ENCODE peak calls at places on chromosomes 1 and 21, in seven cellular contexts. One of them, this sample, is unnamed.

GRCh38 chr21:37006243-37006520 is 320 bp upstream of the RIPPLY3 start:
- DNase-seq in GM23248: peak; percentile 6
- DNase-seq in K562: no peak
- DNase-seq in fibroblast of lung: no peak
- DNase-seq in astrocyte: no peak
- DNase-seq in IMR-90: no peak
- DNase-seq in mammary epithelial cell: no peak
- DNase-seq in this sample: no peak

GRCh38 chr1:212699104-212699838 is 369 bp downstream of the BATF3 start:
- DNase-seq in K562: peak; percentile 78
- DNase-seq in IMR-90: peak; percentile 32
- DNase-seq in GM23248: peak; percentile 81
- DNase-seq in mammary epithelial cell: no peak
- DNase-seq in astrocyte: no peak
- DNase-seq in fibroblast of lung: peak; percentile 25
- DNase-seq in this sample: peak; percentile 18

GRCh38 chr1:44303532-44303931 is 51.5 kb downstream of the ERI3 start:
- DNase-seq in astrocyte: no peak
- DNase-seq in GM23248: no peak
- DNase-seq in IMR-90: no peak
- DNase-seq in fibroblast of lung: no peak
- DNase-seq in K562: no peak
- DNase-seq in mammary epithelial cell: no peak
- DNase-seq in this sample: no peak

GRCh38 chr1:31144442-31144841 is 78.9 kb upstream of the PUM1 start:
- DNase-seq in GM23248: no peak
- DNase-seq in astrocyte: no peak
- DNase-seq in fibroblast of lung: no peak
- DNase-seq in mammary epithelial cell: no peak
- DNase-seq in IMR-90: no peak
- DNase-seq in K562: no peak
- DNase-seq in this sample: no peak

GRCh38 chr1:247386695-247387094 is 29.3 kb upstream of the NLRP3 start:
- DNase-seq in astrocyte: peak; percentile 48
- DNase-seq in GM23248: peak; percentile 72
- DNase-seq in fibroblast of lung: peak; percentile 58
- DNase-seq in K562: no peak
- DNase-seq in IMR-90: peak; percentile 73
- DNase-seq in mammary epithelial cell: peak; percentile 55
- DNase-seq in this sample: no peak

GRCh38 chr1:226444901-226445300 is 37.0 kb upstream of the PARP1 start:
- DNase-seq in K562: no peak
- DNase-seq in astrocyte: no peak
- DNase-seq in mammary epithelial cell: no peak
- DNase-seq in fibroblast of lung: no peak
- DNase-seq in GM23248: no peak
- DNase-seq in IMR-90: no peak
- DNase-seq in this sample: no peak

GRCh38 chr1:16607433-16607851 is 5.9 kb downstream of the NBPF1 start:
- DNase-seq in K562: no peak
- DNase-seq in astrocyte: no peak
- DNase-seq in IMR-90: no peak
- DNase-seq in GM23248: no peak
- DNase-seq in mammary epithelial cell: no peak
- DNase-seq in fibroblast of lung: no peak
- DNase-seq in this sample: no peak

GRCh38 chr1:197184190-197184589 is 37.7 kb upstream of the ASPM start:
- DNase-seq in mammary epithelial cell: no peak
- DNase-seq in fibroblast of lung: no peak
- DNase-seq in IMR-90: peak; percentile 19
- DNase-seq in astrocyte: no peak
- DNase-seq in K562: peak; percentile 42
- DNase-seq in GM23248: peak; percentile 32
- DNase-seq in this sample: no peak

GRCh38 chr1:184986250-184986649 is 11.9 kb upstream of the NIBAN1 start:
- DNase-seq in K562: no peak
- DNase-seq in IMR-90: peak; percentile 49
- DNase-seq in fibroblast of lung: peak; percentile 32
- DNase-seq in GM23248: peak; percentile 58
- DNase-seq in mammary epithelial cell: peak; percentile 17
- DNase-seq in astrocyte: peak; percentile 18
- DNase-seq in this sample: peak; percentile 19

GRCh38 chr1:150973826-150974579 is 632 bp downstream of the CERS2 start:
- DNase-seq in K562: no peak
- DNase-seq in IMR-90: no peak
- DNase-seq in GM23248: peak; percentile 64
- DNase-seq in mammary epithelial cell: peak; percentile 42
- DNase-seq in fibroblast of lung: peak; percentile 30
- DNase-seq in astrocyte: no peak
- DNase-seq in this sample: peak; percentile 47

GRCh38 chr1:21266119-21266774 is 24.0 kb downstream of the ECE1 start:
- DNase-seq in K562: no peak
- DNase-seq in fibroblast of lung: no peak
- DNase-seq in IMR-90: no peak
- DNase-seq in mammary epithelial cell: no peak
- DNase-seq in astrocyte: no peak
- DNase-seq in GM23248: no peak
- DNase-seq in this sample: peak; percentile 39

GRCh38 chr1:1093610-1093943 is 19.5 kb upstream of the RNF223 start:
- DNase-seq in IMR-90: no peak
- DNase-seq in K562: no peak
- DNase-seq in GM23248: no peak
- DNase-seq in mammary epithelial cell: no peak
- DNase-seq in astrocyte: no peak
- DNase-seq in fibroblast of lung: no peak
- DNase-seq in this sample: no peak

GRCh38 chr1:66623812-66624211 is 89.9 kb downstream of the SGIP1 start:
- DNase-seq in astrocyte: peak; percentile 88
- DNase-seq in fibroblast of lung: peak; percentile 89
- DNase-seq in K562: no peak
- DNase-seq in mammary epithelial cell: no peak
- DNase-seq in GM23248: peak; percentile 46
- DNase-seq in IMR-90: peak; percentile 76
- DNase-seq in this sample: peak; percentile 92

GRCh38 chr1:112911506-112911905 is 44.5 kb downstream of the SLC16A1 start:
- DNase-seq in K562: no peak
- DNase-seq in IMR-90: no peak
- DNase-seq in mammary epithelial cell: no peak
- DNase-seq in GM23248: no peak
- DNase-seq in fibroblast of lung: no peak
- DNase-seq in astrocyte: no peak
- DNase-seq in this sample: no peak

GRCh38 chr1:4636186-4636585 is 18.2 kb upstream of the AJAP1 start:
- DNase-seq in fibroblast of lung: no peak
- DNase-seq in GM23248: no peak
- DNase-seq in IMR-90: no peak
- DNase-seq in astrocyte: no peak
- DNase-seq in K562: no peak
- DNase-seq in mammary epithelial cell: no peak
- DNase-seq in this sample: no peak

GRCh38 chr21:37219766-37220432 is 47.2 kb downstream of the VPS26C start:
- DNase-seq in K562: no peak
- DNase-seq in mammary epithelial cell: no peak
- DNase-seq in astrocyte: peak; percentile 9
- DNase-seq in IMR-90: no peak
- DNase-seq in GM23248: no peak
- DNase-seq in fibroblast of lung: peak; percentile 31
- DNase-seq in this sample: no peak

GRCh38 chr1:71463144-71463543 is 382.3 kb upstream of the ZRANB2 start:
- DNase-seq in fibroblast of lung: peak; percentile 24
- DNase-seq in IMR-90: peak; percentile 30
- DNase-seq in GM23248: peak; percentile 80
- DNase-seq in K562: no peak
- DNase-seq in mammary epithelial cell: no peak
- DNase-seq in astrocyte: peak; percentile 20
- DNase-seq in this sample: no peak

GRCh38 chr1:40932004-40932403 is 47.5 kb upstream of the CTPS1 start:
- DNase-seq in GM23248: no peak
- DNase-seq in IMR-90: no peak
- DNase-seq in fibroblast of lung: no peak
- DNase-seq in K562: no peak
- DNase-seq in mammary epithelial cell: no peak
- DNase-seq in astrocyte: no peak
- DNase-seq in this sample: peak; percentile 70

GRCh38 chr1:209038735-209039134 is 544.8 kb upstream of the CAMK1G start:
- DNase-seq in mammary epithelial cell: peak; percentile 80
- DNase-seq in astrocyte: no peak
- DNase-seq in K562: no peak
- DNase-seq in IMR-90: no peak
- DNase-seq in fibroblast of lung: peak; percentile 13
- DNase-seq in GM23248: no peak
- DNase-seq in this sample: no peak

GRCh38 chr1:28973850-28974841 is 59.8 kb downstream of the EPB41 start:
- DNase-seq in GM23248: peak; percentile 68
- DNase-seq in astrocyte: no peak
- DNase-seq in K562: no peak
- DNase-seq in mammary epithelial cell: no peak
- DNase-seq in fibroblast of lung: peak; percentile 31
- DNase-seq in IMR-90: peak; percentile 60
- DNase-seq in this sample: no peak

GRCh38 chr1:18635833-18636671 is 5.4 kb downstream of the PAX7 start:
- DNase-seq in K562: no peak
- DNase-seq in mammary epithelial cell: peak; percentile 46
- DNase-seq in GM23248: peak; percentile 44
- DNase-seq in IMR-90: no peak
- DNase-seq in astrocyte: no peak
- DNase-seq in fibroblast of lung: no peak
- DNase-seq in this sample: no peak

GRCh38 chr1:21547876-21548275 is 38.7 kb downstream of the ALPL start:
- DNase-seq in IMR-90: no peak
- DNase-seq in fibroblast of lung: no peak
- DNase-seq in K562: no peak
- DNase-seq in GM23248: no peak
- DNase-seq in astrocyte: no peak
- DNase-seq in mammary epithelial cell: no peak
- DNase-seq in this sample: no peak

GRCh38 chr1:227728059-227728891 is 6.8 kb downstream of the JMJD4 start:
- DNase-seq in K562: peak; percentile 97
- DNase-seq in astrocyte: peak; percentile 44
- DNase-seq in GM23248: peak; percentile 66
- DNase-seq in IMR-90: peak; percentile 43
- DNase-seq in fibroblast of lung: peak; percentile 62
- DNase-seq in mammary epithelial cell: peak; percentile 85
- DNase-seq in this sample: peak; percentile 44

GRCh38 chr1:241485554-241485992 is 34.0 kb downstream of the FH start:
- DNase-seq in K562: peak; percentile 58
- DNase-seq in mammary epithelial cell: peak; percentile 2
- DNase-seq in fibroblast of lung: peak; percentile 14
- DNase-seq in astrocyte: no peak
- DNase-seq in GM23248: peak; percentile 32
- DNase-seq in IMR-90: peak; percentile 16
- DNase-seq in this sample: peak; percentile 44

GRCh38 chr1:58773406-58773840 is 10.4 kb downstream of the JUN start:
- DNase-seq in IMR-90: peak; percentile 84
- DNase-seq in mammary epithelial cell: no peak
- DNase-seq in K562: no peak
- DNase-seq in GM23248: peak; percentile 52
- DNase-seq in astrocyte: peak; percentile 81
- DNase-seq in fibroblast of lung: peak; percentile 86
- DNase-seq in this sample: peak; percentile 97

GRCh38 chr21:38920631-38921398 is 115.1 kb downstream of the ETS2 start:
- DNase-seq in K562: no peak
- DNase-seq in GM23248: peak; percentile 68
- DNase-seq in IMR-90: peak; percentile 72
- DNase-seq in astrocyte: peak; percentile 74
- DNase-seq in mammary epithelial cell: no peak
- DNase-seq in fibroblast of lung: peak; percentile 80
- DNase-seq in this sample: no peak

GRCh38 chr1:32540589-32540988 is 1.4 kb downstream of the ZBTB8A start:
- DNase-seq in K562: peak; percentile 44
- DNase-seq in astrocyte: no peak
- DNase-seq in fibroblast of lung: no peak
- DNase-seq in GM23248: peak; percentile 3
- DNase-seq in mammary epithelial cell: peak; percentile 3
- DNase-seq in IMR-90: no peak
- DNase-seq in this sample: no peak

GRCh38 chr1:152906023-152906565 is 2.3 kb upstream of the IVL start:
- DNase-seq in IMR-90: peak; percentile 8
- DNase-seq in K562: no peak
- DNase-seq in GM23248: peak; percentile 97
- DNase-seq in astrocyte: peak; percentile 65
- DNase-seq in fibroblast of lung: peak; percentile 74
- DNase-seq in mammary epithelial cell: peak; percentile 100
- DNase-seq in this sample: no peak

GRCh38 chr1:235826102-235826854 is 40.4 kb downstream of the LYST start:
- DNase-seq in K562: no peak
- DNase-seq in IMR-90: no peak
- DNase-seq in fibroblast of lung: no peak
- DNase-seq in astrocyte: no peak
- DNase-seq in mammary epithelial cell: no peak
- DNase-seq in GM23248: no peak
- DNase-seq in this sample: no peak

GRCh38 chr1:210321131-210321530 is 7.6 kb upstream of the HHAT start:
- DNase-seq in mammary epithelial cell: no peak
- DNase-seq in IMR-90: no peak
- DNase-seq in GM23248: no peak
- DNase-seq in astrocyte: no peak
- DNase-seq in K562: no peak
- DNase-seq in fibroblast of lung: no peak
- DNase-seq in this sample: no peak
- H3K27me3 ChIP-seq in mammary epithelial cell: no peaks in the 10 kb centered on the region
- H3K27me3 ChIP-seq in IMR-90: peaks cover 5% of the 10 kb centered on the region
- H3K27me3 ChIP-seq in GM23248: peaks cover 5% of the 10 kb centered on the region
- H3K27me3 ChIP-seq in astrocyte: peaks cover 3% of the 10 kb centered on the region
- H3K27me3 ChIP-seq in K562: no peaks in the 10 kb centered on the region
- H3K27me3 ChIP-seq in fibroblast of lung: no peaks in the 10 kb centered on the region
- H3K27me3 ChIP-seq in this sample: no peaks in the 10 kb centered on the region

GRCh38 chr1:154179951-154180687 is 11.8 kb downstream of the TPM3 start:
- DNase-seq in IMR-90: no peak
- DNase-seq in fibroblast of lung: no peak
- DNase-seq in K562: no peak
- DNase-seq in GM23248: no peak
- DNase-seq in astrocyte: no peak
- DNase-seq in mammary epithelial cell: no peak
- DNase-seq in this sample: no peak
- H4K20me1 ChIP-seq in IMR-90: peaks cover 77% of the 10 kb centered on the region
- H4K20me1 ChIP-seq in fibroblast of lung: peaks cover 8% of the 10 kb centered on the region
- H4K20me1 ChIP-seq in K562: peaks cover 55% of the 10 kb centered on the region
- H4K20me1 ChIP-seq in GM23248: peaks cover 53% of the 10 kb centered on the region
- H4K20me1 ChIP-seq in astrocyte: peaks cover 77% of the 10 kb centered on the region
- H4K20me1 ChIP-seq in mammary epithelial cell: peaks cover 46% of the 10 kb centered on the region
- H4K20me1 ChIP-seq in this sample: peaks cover 8% of the 10 kb centered on the region

DNA sequence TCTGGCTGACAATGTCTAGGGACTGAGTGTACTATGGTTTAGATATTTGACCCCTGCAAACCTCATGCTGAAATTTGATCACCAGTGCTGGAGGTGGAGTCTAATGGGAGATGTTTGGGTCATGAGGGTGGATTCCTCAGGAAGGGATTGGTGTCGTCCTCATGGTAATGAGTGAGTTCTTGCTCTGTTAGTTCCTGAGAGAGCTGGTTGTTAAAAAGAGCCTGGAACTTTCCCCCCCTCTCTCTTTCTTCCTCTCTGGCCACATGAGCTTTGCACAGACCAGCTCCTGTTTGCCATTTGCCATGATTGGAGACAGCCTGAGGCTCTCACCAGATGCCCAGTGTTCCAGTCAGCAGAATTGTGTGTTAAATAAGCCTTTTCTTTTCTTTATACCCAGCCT is 36.6 kb upstream of the CNIH3 start:
- DNase-seq in IMR-90: peak; percentile 76
- DNase-seq in astrocyte: peak; percentile 50
- DNase-seq in fibroblast of lung: peak; percentile 61
- DNase-seq in GM23248: peak; percentile 19
- DNase-seq in K562: no peak
- DNase-seq in mammary epithelial cell: no peak
- DNase-seq in this sample: no peak
- H3K27me3 ChIP-seq in IMR-90: no peaks in the 10 kb centered on the region
- H3K27me3 ChIP-seq in astrocyte: no peaks in the 10 kb centered on the region
- H3K27me3 ChIP-seq in fibroblast of lung: no peaks in the 10 kb centered on the region
- H3K27me3 ChIP-seq in GM23248: no peaks in the 10 kb centered on the region
- H3K27me3 ChIP-seq in K562: peaks cover 5% of the 10 kb centered on the region
- H3K27me3 ChIP-seq in mammary epithelial cell: no peaks in the 10 kb centered on the region
- H3K27me3 ChIP-seq in this sample: no peaks in the 10 kb centered on the region

GRCh38 chr1:36789535-36789934 is 244.8 kb downstream of the GRIK3 start:
- DNase-seq in IMR-90: no peak
- DNase-seq in astrocyte: no peak
- DNase-seq in K562: no peak
- DNase-seq in GM23248: no peak
- DNase-seq in mammary epithelial cell: no peak
- DNase-seq in fibroblast of lung: no peak
- DNase-seq in this sample: no peak
- H4K20me1 ChIP-seq in IMR-90: no peaks in the 10 kb centered on the region
- H4K20me1 ChIP-seq in astrocyte: no peaks in the 10 kb centered on the region
- H4K20me1 ChIP-seq in K562: peaks cover 7% of the 10 kb centered on the region
- H4K20me1 ChIP-seq in GM23248: no peaks in the 10 kb centered on the region
- H4K20me1 ChIP-seq in mammary epithelial cell: no peaks in the 10 kb centered on the region
- H4K20me1 ChIP-seq in fibroblast of lung: no peaks in the 10 kb centered on the region
- H4K20me1 ChIP-seq in this sample: no peaks in the 10 kb centered on the region

This sample was measured in endothelial cell of umbilical vein.